ENCODE peak calls at places on chromosome 21, in six cellular contexts. One of them, this sample, is unnamed.

GRCh38 chr21:38853421-38853919 is 47.7 kb downstream of the ETS2 start:
- DNase-seq in KG1: no peak
- DNase-seq in NCI-H2081: no peak
- DNase-seq in T-helper 2 cell: no peak
- DNase-seq in AG04449: peak; percentile 34
- DNase-seq in hypothalamus: no peak
- DNase-seq in this sample: no peak

GRCh38 chr21:33708874-33709273 is 66.6 kb downstream of the ITSN1 start:
- DNase-seq in AG04449: no peak
- DNase-seq in T-helper 2 cell: no peak
- DNase-seq in NCI-H2081: no peak
- DNase-seq in hypothalamus: no peak
- DNase-seq in KG1: no peak
- DNase-seq in this sample: no peak

GRCh38 chr21:32529679-32530078 is 55.6 kb downstream of the TCP10L start:
- DNase-seq in KG1: no peak
- DNase-seq in NCI-H2081: no peak
- DNase-seq in T-helper 2 cell: no peak
- DNase-seq in AG04449: no peak
- DNase-seq in hypothalamus: no peak
- DNase-seq in this sample: no peak

GRCh38 chr21:33339938-33340337 is 15.2 kb downstream of the IFNAR1 start:
- DNase-seq in hypothalamus: no peak
- DNase-seq in T-helper 2 cell: no peak
- DNase-seq in KG1: no peak
- DNase-seq in AG04449: no peak
- DNase-seq in NCI-H2081: no peak
- DNase-seq in this sample: no peak

GRCh38 chr21:45537746-45538291 is 4.4 kb downstream of the SLC19A1 start:
- DNase-seq in NCI-H2081: no peak
- DNase-seq in AG04449: no peak
- DNase-seq in KG1: no peak
- DNase-seq in hypothalamus: no peak
- DNase-seq in T-helper 2 cell: no peak
- DNase-seq in this sample: no peak

GRCh38 chr21:26391166-26391565 is 181.9 kb downstream of the CYYR1 start:
- DNase-seq in T-helper 2 cell: no peak
- DNase-seq in hypothalamus: no peak
- DNase-seq in NCI-H2081: no peak
- DNase-seq in AG04449: no peak
- DNase-seq in KG1: no peak
- DNase-seq in this sample: no peak

GRCh38 chr21:42845296-42845965 is 33.9 kb downstream of the WDR4 start:
- DNase-seq in hypothalamus: peak; percentile 41
- DNase-seq in AG04449: no peak
- DNase-seq in KG1: no peak
- DNase-seq in T-helper 2 cell: no peak
- DNase-seq in NCI-H2081: no peak
- DNase-seq in this sample: no peak

GRCh38 chr21:34822957-34823356 is 154.2 kb downstream of the CLIC6 start:
- DNase-seq in hypothalamus: no peak
- DNase-seq in KG1: no peak
- DNase-seq in NCI-H2081: no peak
- DNase-seq in T-helper 2 cell: no peak
- DNase-seq in AG04449: no peak
- DNase-seq in this sample: no peak

GRCh38 chr21:45543710-45544448 is 1.6 kb upstream of the SLC19A1 start:
- DNase-seq in KG1: no peak
- DNase-seq in NCI-H2081: no peak
- DNase-seq in hypothalamus: no peak
- DNase-seq in AG04449: no peak
- DNase-seq in T-helper 2 cell: no peak
- DNase-seq in this sample: peak; percentile 2

GRCh38 chr21:42351626-42352432 is 1.0 kb upstream of the TFF2 start:
- DNase-seq in KG1: no peak
- DNase-seq in T-helper 2 cell: no peak
- DNase-seq in AG04449: no peak
- DNase-seq in NCI-H2081: no peak
- DNase-seq in hypothalamus: no peak
- DNase-seq in this sample: no peak

GRCh38 chr21:45548711-45549491 is 6.7 kb upstream of the SLC19A1 start:
- DNase-seq in NCI-H2081: no peak
- DNase-seq in T-helper 2 cell: no peak
- DNase-seq in hypothalamus: no peak
- DNase-seq in AG04449: no peak
- DNase-seq in KG1: no peak
- DNase-seq in this sample: no peak

GRCh38 chr21:42524341-42525227 is 10.9 kb downstream of the SLC37A1 start:
- DNase-seq in AG04449: no peak
- DNase-seq in T-helper 2 cell: no peak
- DNase-seq in NCI-H2081: peak; percentile 76
- DNase-seq in hypothalamus: no peak
- DNase-seq in KG1: no peak
- DNase-seq in this sample: no peak

GRCh38 chr21:37075214-37075770 is 2.2 kb downstream of the TTC3 start:
- DNase-seq in hypothalamus: no peak
- DNase-seq in AG04449: no peak
- DNase-seq in KG1: no peak
- DNase-seq in NCI-H2081: no peak
- DNase-seq in T-helper 2 cell: no peak
- DNase-seq in this sample: no peak

GRCh38 chr21:45388011-45388521 is 16.9 kb upstream of the COL18A1 start:
- DNase-seq in T-helper 2 cell: no peak
- DNase-seq in KG1: no peak
- DNase-seq in AG04449: no peak
- DNase-seq in NCI-H2081: no peak
- DNase-seq in hypothalamus: no peak
- DNase-seq in this sample: no peak

GRCh38 chr21:44089001-44089911 is 17.9 kb upstream of the PWP2 start:
- DNase-seq in T-helper 2 cell: no peak
- DNase-seq in KG1: no peak
- DNase-seq in NCI-H2081: no peak
- DNase-seq in hypothalamus: no peak
- DNase-seq in AG04449: no peak
- DNase-seq in this sample: no peak

GRCh38 chr21:46622226-46622625 is 13.2 kb upstream of the PRMT2 start:
- DNase-seq in KG1: peak; percentile 67
- DNase-seq in hypothalamus: peak; percentile 69
- DNase-seq in T-helper 2 cell: no peak
- DNase-seq in AG04449: no peak
- DNase-seq in NCI-H2081: no peak
- DNase-seq in this sample: peak; percentile 26

GRCh38 chr21:42636535-42636914 is 16.9 kb upstream of the PDE9A start:
- DNase-seq in NCI-H2081: no peak
- DNase-seq in hypothalamus: no peak
- DNase-seq in KG1: no peak
- DNase-seq in AG04449: peak; percentile 10
- DNase-seq in T-helper 2 cell: no peak
- DNase-seq in this sample: no peak

GRCh38 chr21:44998621-44999427 is 59.0 kb downstream of the SLX9 start:
- DNase-seq in NCI-H2081: no peak
- DNase-seq in AG04449: no peak
- DNase-seq in hypothalamus: no peak
- DNase-seq in T-helper 2 cell: no peak
- DNase-seq in KG1: no peak
- DNase-seq in this sample: no peak

GRCh38 chr21:20424943-20425342 is 573.3 kb upstream of the NCAM2 start:
- DNase-seq in KG1: no peak
- DNase-seq in T-helper 2 cell: no peak
- DNase-seq in NCI-H2081: no peak
- DNase-seq in AG04449: no peak
- DNase-seq in hypothalamus: no peak
- DNase-seq in this sample: no peak

GRCh38 chr21:37626320-37626719 is 259.7 kb downstream of the DYRK1A start:
- DNase-seq in AG04449: no peak
- DNase-seq in hypothalamus: no peak
- DNase-seq in KG1: no peak
- DNase-seq in NCI-H2081: no peak
- DNase-seq in T-helper 2 cell: no peak
- DNase-seq in this sample: no peak

GRCh38 chr21:41953249-41953830 is 478 bp downstream of the C2CD2 start:
- DNase-seq in NCI-H2081: no peak
- DNase-seq in KG1: no peak
- DNase-seq in AG04449: no peak
- DNase-seq in hypothalamus: no peak
- DNase-seq in T-helper 2 cell: no peak
- DNase-seq in this sample: peak; percentile 40

GRCh38 chr21:28186604-28187003 is 806.1 kb downstream of the LTN1 start:
- DNase-seq in hypothalamus: no peak
- DNase-seq in KG1: no peak
- DNase-seq in T-helper 2 cell: no peak
- DNase-seq in AG04449: no peak
- DNase-seq in NCI-H2081: no peak
- DNase-seq in this sample: no peak

GRCh38 chr21:43719748-43720538 is 1.0 kb downstream of the PDXK start:
- DNase-seq in KG1: no peak
- DNase-seq in AG04449: no peak
- DNase-seq in T-helper 2 cell: no peak
- DNase-seq in hypothalamus: no peak
- DNase-seq in NCI-H2081: no peak
- DNase-seq in this sample: no peak

GRCh38 chr21:46561448-46562095 is 43.3 kb downstream of the S100B start:
- DNase-seq in KG1: no peak
- DNase-seq in T-helper 2 cell: no peak
- DNase-seq in NCI-H2081: no peak
- DNase-seq in hypothalamus: no peak
- DNase-seq in AG04449: no peak
- DNase-seq in this sample: no peak

GRCh38 chr21:44709426-44710293 is 1.7 kb downstream of the TSPEAR start:
- DNase-seq in T-helper 2 cell: no peak
- DNase-seq in AG04449: no peak
- DNase-seq in KG1: no peak
- DNase-seq in NCI-H2081: peak; percentile 64
- DNase-seq in hypothalamus: peak; percentile 4
- DNase-seq in this sample: no peak

GRCh38 chr21:43301424-43302355 is 125.2 kb downstream of the SIK1 start:
- DNase-seq in T-helper 2 cell: no peak
- DNase-seq in AG04449: no peak
- DNase-seq in KG1: no peak
- DNase-seq in NCI-H2081: no peak
- DNase-seq in hypothalamus: no peak
- DNase-seq in this sample: no peak

This sample was measured in endothelial cell.